ENCODE peak calls at places on chromosome 18, in four cellular contexts. Q is heart left ventricle, W is HepG2, Y is heart right ventricle. M is an unnamed sample. For H3K36me3 and H3K4me1, the result is how much of the 10 kb centered on the place peaks cover.

GRCh38 chr18:68796936-68797690 is 767 bp upstream of the CCDC102B start:
- DNase-seq in Y (peak), Q (peak), W (no peak), M (peak)

GRCh38 chr18:48676756-48677368 is 138.0 kb downstream of the CTIF start:
- DNase-seq in Q (peak), W (peak), Y (peak), M (peak)

GRCh38 chr18:72834731-72835130 is 33.1 kb downstream of the NETO1 start:
- DNase-seq in Q (no peak), Y (no peak), W (no peak), M (no peak)

GRCh38 chr18:59344990-59345389 is 14.1 kb downstream of the LMAN1 start:
- DNase-seq in Y (no peak), W (no peak), Q (no peak), M (no peak)

GRCh38 chr18:9724797-9725196 is 16.7 kb downstream of the RAB31 start:
- DNase-seq in W (no peak), Y (no peak), Q (no peak), M (no peak)

GRCh38 chr18:49658871-49659378 is 97.1 kb downstream of the LIPG start:
- DNase-seq in Q (no peak), W (no peak), Y (no peak), M (no peak)

GRCh38 chr18:53944721-53945120 is 279.7 kb downstream of the MBD2 start:
- DNase-seq in Y (no peak), W (no peak), Q (no peak), M (no peak)

GRCh38 chr18:62091487-62092120 is 95.3 kb downstream of the PIGN start:
- DNase-seq in Q (no peak), W (no peak), Y (no peak), M (no peak)

GRCh38 chr18:48993586-48993985 is 42.8 kb upstream of the SMAD7 start:
- DNase-seq in Y (no peak), W (no peak), Q (no peak), M (no peak)

GRCh38 chr18:68826111-68826510 is 28.2 kb downstream of the CCDC102B start:
- DNase-seq in W (no peak), Q (no peak), Y (no peak), M (no peak)

GRCh38 chr18:48763714-48764100 is 187.1 kb downstream of the SMAD7 start:
- DNase-seq in Q (no peak), Y (no peak), W (no peak), M (no peak)

GRCh38 chr18:24552218-24552617 is 91.8 kb downstream of the HRH4 start:
- DNase-seq in W (no peak), Q (no peak), Y (no peak), M (no peak)

GRCh38 chr18:60003610-60004185 is 103.9 kb downstream of the PMAIP1 start:
- DNase-seq in Y (no peak), Q (no peak), W (no peak), M (no peak)

GRCh38 chr18:68693091-68693815 is 21.7 kb downstream of the TMX3 start:
- DNase-seq in W (no peak), Q (no peak), Y (no peak), M (no peak)

GRCh38 chr18:8351173-8351572 is 258.1 kb upstream of the RAB12 start:
- DNase-seq in Y (no peak), Q (no peak), W (no peak), M (no peak)

GRCh38 chr18:26059357-26059756 is 31.1 kb downstream of the SS18 start:
- DNase-seq in Q (no peak), W (no peak), Y (no peak), M (no peak)
- H3K36me3 ChIP-seq in Q (half or more), W (under half), Y (under half), M (under half)

GRCh38 chr18:44683566-44683965 is 2.9 kb downstream of the SETBP1 start:
- DNase-seq in W (no peak), Q (no peak), Y (no peak), M (no peak)
- H3K27ac ChIP-seq in W (no peak), Q (no peak), Y (peak), M (peak)

GRCh38 chr18:79248495-79249078 is 147.1 kb upstream of the NFATC1 start:
- DNase-seq in W (no peak), Q (no peak), Y (no peak), M (no peak)

GRCh38 chr18:79242246-79242645 is 153.5 kb upstream of the NFATC1 start:
- DNase-seq in Q (no peak), Y (no peak), W (no peak), M (no peak)

GRCh38 chr18:79246309-79247108 is 149.2 kb upstream of the NFATC1 start:
- DNase-seq in W (peak), Y (peak), Q (peak), M (peak)

GRCh38 chr18:79241755-79242154 is 154.0 kb upstream of the NFATC1 start:
- DNase-seq in Y (no peak), W (no peak), Q (no peak), M (no peak)

DNA sequence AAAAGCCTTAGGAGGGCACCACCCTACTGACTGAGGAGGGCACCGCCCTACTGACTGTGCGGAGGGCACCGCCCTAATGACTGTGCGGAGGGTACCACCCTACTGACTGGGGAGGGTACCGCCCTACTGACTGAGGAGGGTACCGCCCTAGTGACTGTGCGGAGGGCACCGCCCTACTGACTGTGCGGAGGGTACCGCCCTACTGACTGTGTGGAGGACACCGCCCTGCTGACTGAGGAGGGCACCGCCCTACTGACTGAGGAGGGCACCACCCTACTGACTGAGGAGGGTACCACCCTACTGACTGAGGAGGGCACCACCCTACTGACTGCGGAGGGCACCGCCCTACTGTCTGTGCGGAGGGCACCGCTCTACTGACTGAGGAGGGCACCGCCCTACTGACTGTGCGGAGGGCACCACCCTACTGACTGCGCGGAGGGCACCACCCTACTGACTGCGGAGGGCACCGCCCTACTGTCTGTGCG is 150.2 kb upstream of the NFATC1 start:
- DNase-seq in Y (no peak), Q (no peak), W (no peak), M (no peak)
- H3K4me1 ChIP-seq in Y (under half), Q (under half), W (under half), M (under half)

DNA sequence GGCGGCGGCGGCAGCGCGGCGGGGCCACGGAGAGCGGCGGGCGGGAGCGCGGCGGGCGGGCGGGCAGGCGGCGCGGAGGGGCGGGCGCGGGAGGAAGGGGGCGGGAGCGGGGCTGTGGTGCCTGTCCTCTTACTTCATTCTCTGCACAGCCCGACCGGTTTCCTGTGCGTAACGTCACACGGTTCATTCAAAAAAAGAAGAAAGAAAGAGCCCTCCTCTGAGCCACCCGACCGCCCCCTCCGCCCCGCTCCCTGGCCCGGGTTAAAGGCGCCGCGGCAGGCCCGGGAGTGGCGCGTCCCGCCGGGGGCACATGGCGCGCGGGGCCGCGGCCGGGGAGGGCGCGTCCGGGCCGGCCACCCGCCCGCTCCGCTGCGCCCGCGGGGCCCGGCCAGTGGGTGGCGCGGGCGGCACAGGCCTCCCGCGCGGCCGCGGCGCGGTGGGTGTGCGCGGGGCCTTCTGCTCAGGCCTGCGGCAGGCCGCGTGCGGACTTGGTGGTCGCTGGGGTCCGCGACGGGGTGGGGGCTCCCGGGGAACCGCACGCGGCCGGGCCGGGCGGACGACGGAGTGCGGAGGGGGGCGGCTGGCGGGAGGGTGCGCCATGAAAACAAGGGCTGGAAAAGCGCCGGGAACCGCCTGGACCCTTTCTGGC is 596 bp upstream of the BCL2 start:
- DNase-seq in W (peak), Q (peak), Y (peak), M (peak)
- H3K36me3 ChIP-seq in W (under half), Q (under half), Y (under half), M (under half)

M was measured in left ventricle myocardium inferior.